ENCODE peak calls at places on chromosome 9, in four cellular contexts. R, M, J and N are unnamed samples.

GRCh38 chr9:134163374-134164196 is 779 bp downstream of the RNU6ATAC start:
- DNase-seq in R (no peak), M (peak; percentile 51), J (peak; percentile 65), N (peak; percentile 31)

GRCh38 chr9:72207278-72207677 is 58.0 kb downstream of the GDA start:
- DNase-seq in R (no peak), J (no peak), M (no peak), N (no peak)

GRCh38 chr9:22084336-22085035 is 75.4 kb upstream of the CDKN2B start:
- DNase-seq in J (no peak), M (peak; percentile 93), R (no peak), N (no peak)

GRCh38 chr9:130530932-130531331 is 48.4 kb upstream of the FUBP3 start:
- DNase-seq in J (no peak), R (no peak), M (peak; percentile 72), N (no peak)

GRCh38 chr9:92954886-92955285 is 7.6 kb downstream of the FGD3 start:
- DNase-seq in R (no peak), M (no peak), J (no peak), N (no peak)

GRCh38 chr9:93159601-93160418 is 24.1 kb upstream of the WNK2 start:
- DNase-seq in M (peak; percentile 70), R (peak; percentile 44), J (peak; percentile 96), N (no peak)

GRCh38 chr9:122392284-122392683 is 21.5 kb downstream of the PTGS1 start:
- DNase-seq in M (no peak), R (no peak), J (no peak), N (no peak)

GRCh38 chr9:120713257-120714087 is 798 bp downstream of the MEGF9 start:
- DNase-seq in R (no peak), J (peak; percentile 25), M (peak; percentile 13), N (no peak)

GRCh38 chr9:108994695-108995094 is 18.6 kb downstream of the CTNNAL1 start:
- DNase-seq in M (peak; percentile 28), J (no peak), R (no peak), N (no peak)

GRCh38 chr9:7237473-7238243 is 479.9 kb downstream of the KDM4C start:
- DNase-seq in J (no peak), R (peak; percentile 63), M (peak; percentile 19), N (no peak)

GRCh38 chr9:69181908-69182353 is 7.9 kb downstream of the TJP2 start:
- DNase-seq in J (no peak), M (no peak), R (no peak), N (no peak)

GRCh38 chr9:71767421-71768321 is 642 bp downstream of the CEMIP2 start:
- DNase-seq in M (peak; percentile 29), R (no peak), J (peak; percentile 40), N (no peak)

GRCh38 chr9:111897831-111898144 is 1.2 kb downstream of the UGCG start:
- DNase-seq in M (peak; percentile 35), R (no peak), J (no peak), N (peak; percentile 87)

GRCh38 chr9:134057311-134057665 is 10.5 kb downstream of the BRD3 start:
- DNase-seq in J (no peak), M (no peak), R (no peak), N (no peak)

GRCh38 chr9:78325343-78325742 is 28.4 kb downstream of the PSAT1 start:
- DNase-seq in R (no peak), J (no peak), M (peak; percentile 42), N (no peak)

GRCh38 chr9:29211681-29212589 is 1638.7 kb upstream of the C9orf72 start:
- DNase-seq in M (peak; percentile 4), R (no peak), J (peak; percentile 72), N (no peak)

GRCh38 chr9:16545639-16546038 is 324.8 kb downstream of the BNC2 start:
- DNase-seq in J (no peak), R (no peak), M (no peak), N (no peak)

GRCh38 chr9:95107976-95108375 is 209.5 kb downstream of the FANCC start:
- DNase-seq in R (no peak), M (no peak), J (no peak), N (no peak)

GRCh38 chr9:134271338-134272301 is 54.6 kb upstream of the RXRA start:
- DNase-seq in M (no peak), J (no peak), R (no peak), N (no peak)

GRCh38 chr9:129126789-129127618 is 15.8 kb downstream of the PTPA start:
- DNase-seq in M (no peak), J (peak; percentile 43), R (no peak), N (no peak)

GRCh38 chr9:14616188-14616982 is 76.8 kb downstream of the ZDHHC21 start:
- DNase-seq in M (peak; percentile 82), R (peak; percentile 66), J (no peak), N (peak; percentile 25)

GRCh38 chr9:22257026-22257425 is 189.6 kb upstream of the DMRTA1 start:
- DNase-seq in J (no peak), M (no peak), R (no peak), N (no peak)

GRCh38 chr9:23492126-23493002 is 333.7 kb downstream of the ELAVL2 start:
- DNase-seq in R (peak; percentile 55), M (peak; percentile 0), J (no peak), N (no peak)
- TF ChIP-seq CTCF in R (peak; percentile 84), M (peak; percentile 35), J (peak; percentile 56), N (peak; percentile 28)

DNA sequence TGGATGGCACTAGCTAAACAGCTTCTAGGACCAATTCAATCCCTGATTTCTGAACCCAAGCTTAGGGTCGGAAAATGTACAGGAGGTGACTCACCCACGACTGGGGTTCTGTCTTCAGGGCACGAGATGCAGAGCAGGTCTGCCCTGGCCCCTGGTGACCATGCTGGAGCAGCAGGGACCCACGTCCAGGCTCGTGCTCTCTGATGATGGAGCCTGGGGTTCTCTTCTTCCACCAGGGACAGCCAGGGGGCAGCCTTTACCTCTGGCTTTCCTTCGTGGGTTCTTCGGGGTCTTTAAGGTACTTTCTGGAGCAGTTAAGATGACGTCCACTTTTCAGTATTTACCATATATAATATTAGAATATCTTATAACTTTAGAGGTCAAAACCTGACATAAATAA is 2.1 kb downstream of the CFAP77 start:
- DNase-seq in J (peak; percentile 65), M (peak; percentile 8), R (no peak), N (no peak)
- TF ChIP-seq CTCF in J (peak; percentile 33), M (peak; percentile 50), R (peak; percentile 49), N (peak; percentile 52)

GRCh38 chr9:26863074-26863473 is 29.5 kb downstream of the CAAP1 start:
- DNase-seq in R (no peak), M (peak; percentile 20), J (no peak), N (no peak)
- TF ChIP-seq CTCF in R (peak; percentile 51), M (no peak), J (no peak), N (peak; percentile 26)

GRCh38 chr9:37209431-37210386 is 89.3 kb downstream of the ZCCHC7 start:
- DNase-seq in M (peak; percentile 9), J (no peak), R (no peak), N (no peak)
- TF ChIP-seq CTCF in M (no peak), J (no peak), R (peak; percentile 70), N (no peak)

DNA sequence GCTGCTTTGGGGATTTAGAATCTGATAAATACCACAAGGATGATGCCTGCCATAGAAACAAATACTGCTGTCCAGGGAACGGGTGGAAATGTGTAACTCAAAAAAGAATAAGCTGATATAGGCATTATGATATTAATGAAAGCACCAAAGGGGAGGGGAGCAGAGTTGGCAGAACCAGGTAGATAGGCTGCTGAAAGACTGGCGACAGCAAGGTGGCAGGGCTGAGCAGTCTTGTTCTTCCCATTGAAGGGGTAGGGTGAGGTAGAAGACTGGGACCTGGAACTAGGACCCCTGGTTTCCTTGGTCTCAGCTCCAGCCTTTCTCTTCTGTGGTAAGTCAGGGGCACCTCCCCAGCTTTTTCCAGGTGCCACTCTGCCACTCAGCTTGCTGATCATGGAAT is 31.4 kb upstream of the TMOD1 start:
- DNase-seq in J (peak; percentile 43), M (no peak), R (no peak), N (no peak)
- TF ChIP-seq CTCF in J (no peak), M (no peak), R (peak; percentile 52), N (peak; percentile 55)

DNA sequence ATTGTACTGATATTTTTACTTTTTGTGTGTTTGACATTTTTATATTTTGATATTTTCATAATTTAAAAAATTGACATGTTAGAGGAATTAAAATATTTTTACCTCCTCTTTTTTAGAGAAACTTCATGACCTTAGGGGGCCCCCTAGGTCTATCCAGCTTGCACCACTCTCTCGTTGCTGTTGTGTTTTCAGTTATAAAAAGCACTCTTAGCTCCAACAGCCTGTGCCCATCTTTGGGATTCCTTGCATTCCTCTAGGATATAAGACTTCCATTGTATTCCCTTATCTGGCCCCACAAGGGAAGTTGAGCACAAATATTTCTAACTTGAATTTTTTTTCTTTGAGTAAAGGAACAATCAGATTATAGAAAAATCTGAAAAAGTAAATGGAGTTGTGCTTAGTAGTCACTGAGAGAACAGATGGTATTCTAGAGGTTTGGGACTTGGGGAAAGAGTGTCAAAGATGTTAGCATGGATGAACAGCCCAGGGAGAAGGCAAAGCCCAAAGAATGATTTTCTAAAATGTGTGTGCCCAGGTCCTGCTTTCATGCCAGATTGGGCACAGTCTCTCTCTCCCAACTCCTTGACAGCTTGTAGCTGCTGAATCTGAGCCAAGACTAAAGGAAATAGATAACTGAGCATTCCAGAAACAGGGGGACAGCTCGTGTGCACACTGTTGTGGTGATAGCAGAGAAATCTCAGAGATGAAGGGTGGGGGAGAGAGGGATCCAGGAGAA is 245.5 kb downstream of the SH3GL2 start:
- DNase-seq in R (no peak), J (no peak), M (no peak), N (no peak)
- TF ChIP-seq CTCF in R (no peak), J (no peak), M (no peak), N (no peak)

DNA sequence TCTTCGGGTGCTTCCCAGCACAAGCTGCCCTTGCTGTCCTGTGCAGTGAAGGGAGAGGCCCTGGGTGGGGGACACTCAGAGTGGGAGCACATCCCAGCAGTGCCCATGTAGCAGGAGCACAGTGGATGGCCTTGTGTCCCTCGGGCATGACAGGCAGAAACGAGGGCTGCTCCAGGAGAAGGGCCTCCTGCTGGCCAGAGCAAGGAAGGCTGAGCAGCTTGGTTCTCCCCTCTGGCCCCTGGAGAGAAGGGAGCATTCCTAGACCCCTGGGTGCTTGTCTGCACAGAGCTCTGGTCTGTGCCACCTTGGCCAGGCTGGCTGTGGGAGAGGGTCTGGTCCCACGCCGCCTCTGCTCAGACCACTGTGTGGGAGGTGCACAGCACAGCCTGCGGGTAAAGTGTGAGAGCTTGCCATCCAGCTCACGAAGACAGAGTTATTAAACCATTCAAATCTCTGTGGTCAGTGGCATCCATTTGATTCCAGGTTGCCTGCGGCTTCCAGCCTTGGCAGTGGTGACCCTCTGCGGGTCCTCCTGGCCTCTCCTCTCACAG is 18.3 kb downstream of the FBXW5 start:
- DNase-seq in J (no peak), M (no peak), R (no peak), N (no peak)
- TF ChIP-seq CTCF in J (no peak), M (no peak), R (no peak), N (peak; percentile 31)